ENCODE peak calls at places on chromosomes 7 and 10, in four cellular contexts. Z is substantia nigra; Q is NCI-H774; L is activated CD4-positive, alpha-beta T cell treated with anti-CD3 and anti-CD28 coated beads for 1 hour. S is an unnamed sample.

GRCh38 chr10:101182936-101183335 is 46.3 kb downstream of the LBX1 start:
- DNase-seq in Z (no peak), Q (no peak), L (no peak), S (no peak)

GRCh38 chr10:8151086-8151485 is 96.6 kb downstream of the GATA3 start:
- DNase-seq in Q (no peak), L (no peak), Z (no peak), S (no peak)

GRCh38 chr10:63210611-63211196 is 77.6 kb downstream of the NRBF2 start:
- DNase-seq in L (no peak), Q (no peak), Z (no peak), S (no peak)

GRCh38 chr10:75925999-75926398 is 494.6 kb downstream of the LRMDA start:
- DNase-seq in Q (no peak), Z (no peak), L (no peak), S (no peak)

GRCh38 chr10:46251857-46252847 is 34.6 kb upstream of the ANTXRL start:
- DNase-seq in Q (no peak), Z (no peak), L (no peak), S (no peak)

GRCh38 chr10:123790132-123790885 is 101.3 kb downstream of the CPXM2 start:
- DNase-seq in Q (no peak), L (no peak), Z (no peak), S (no peak)

GRCh38 chr7:156768698-156769472 is 124.1 kb downstream of the LMBR1 start:
- DNase-seq in Q (no peak), Z (no peak), L (no peak), S (no peak)

GRCh38 chr7:116433246-116433645 is 66.3 kb upstream of the CAV2 start:
- DNase-seq in Q (no peak), Z (no peak), L (no peak), S (no peak)

GRCh38 chr10:132061465-132062180 is 4.1 kb upstream of the JAKMIP3 start:
- DNase-seq in L (no peak), Q (no peak), Z (no peak), S (no peak)

GRCh38 chr10:6144609-6145413 is 56.0 kb downstream of the RBM17 start:
- DNase-seq in L (peak; percentile 82), Z (peak; percentile 57), Q (peak; percentile 67), S (no peak)

GRCh38 chr7:106110238-106110560 is 1.9 kb downstream of the SYPL1 start:
- DNase-seq in Z (no peak), Q (no peak), L (no peak), S (no peak)

GRCh38 chr10:12389154-12389734 is 39.9 kb downstream of the CAMK1D start:
- DNase-seq in Q (peak; percentile 74), L (no peak), Z (no peak), S (no peak)

GRCh38 chr7:82506702-82507101 is 63.1 kb upstream of the CACNA2D1 start:
- DNase-seq in Q (peak; percentile 37), L (no peak), Z (no peak), S (no peak)

GRCh38 chr7:127588019-127588696 is at the start of gene ARF5:
- DNase-seq in Q (peak; percentile 82), L (peak; percentile 81), Z (peak; percentile 83), S (no peak)

GRCh38 chr7:157310676-157311185 is 26.1 kb upstream of the DNAJB6 start:
- DNase-seq in L (no peak), Z (no peak), Q (no peak), S (no peak)

GRCh38 chr10:132054564-132054963 is 11.2 kb upstream of the JAKMIP3 start:
- DNase-seq in Q (no peak), Z (no peak), L (no peak), S (no peak)

GRCh38 chr10:104122273-104123107 is 519 bp downstream of the SFR1 start:
- DNase-seq in Q (no peak), Z (no peak), L (no peak), S (no peak)

GRCh38 chr10:124916098-124916584 is 25.8 kb upstream of the ZRANB1 start:
- DNase-seq in L (no peak), Q (no peak), Z (no peak), S (no peak)

GRCh38 chr7:88217675-88218427 is 2.0 kb downstream of the SRI start:
- DNase-seq in Z (no peak), Q (no peak), L (no peak), S (peak; percentile 83)

GRCh38 chr7:95427914-95428516 is 6.8 kb downstream of the PON2 start:
- DNase-seq in Z (no peak), L (no peak), Q (no peak), S (no peak)

GRCh38 chr7:86600506-86601290 is 43.0 kb upstream of the GRM3 start:
- DNase-seq in Q (no peak), L (no peak), Z (peak; percentile 20), S (no peak)

GRCh38 chr7:157615101-157615817 is 278.5 kb downstream of the DNAJB6 start:
- DNase-seq in Q (no peak), Z (no peak), L (no peak), S (no peak)

GRCh38 chr10:89217057-89217990 is 10.2 kb upstream of the CH25H start:
- DNase-seq in Z (no peak), L (peak; percentile 35), Q (peak; percentile 6), S (peak; percentile 12)

GRCh38 chr7:66741706-66742053 is 1.1 kb downstream of the RABGEF1 start:
- DNase-seq in Q (no peak), Z (no peak), L (no peak), S (no peak)

GRCh38 chr10:117675516-117675915 is 133.0 kb downstream of the EMX2 start:
- DNase-seq in Q (no peak), L (no peak), Z (no peak), S (no peak)

GRCh38 chr10:88544140-88544870 is 38.8 kb downstream of the RNLS start:
- DNase-seq in Z (no peak), Q (no peak), L (no peak), S (no peak)

GRCh38 chr10:29533696-29534285 is 101.0 kb downstream of the SVIL start:
- DNase-seq in Z (no peak), Q (peak; percentile 6), L (no peak), S (no peak)